ENCODE peak calls at places on chromosome X, in eight cellular contexts. C, N, I, P, G, O, V and J are unnamed samples.

GRCh38 chrX:41302293-41302868 is 31.6 kb upstream of the DDX3X start:
- DNase-seq in C (no peak), I (peak), O (no peak), N (no peak), P (no peak), V (no peak), G (no peak), J (peak)

GRCh38 chrX:47581731-47582647 is at the start of gene TIMP1:
- DNase-seq in G (peak), N (peak), V (peak), P (peak), O (peak), C (peak), I (no peak), J (peak)

GRCh38 chrX:125289920-125290319 is 29.8 kb upstream of the TEX13C start:
- DNase-seq in C (no peak), O (no peak), V (no peak), N (no peak), P (no peak), G (no peak), I (no peak), J (peak)

GRCh38 chrX:100642296-100642695 is 1.7 kb upstream of the SRPX2 start:
- DNase-seq in I (no peak), O (no peak), P (no peak), N (no peak), V (no peak), G (no peak), C (no peak), J (no peak)

GRCh38 chrX:20285513-20285912 is 18.8 kb upstream of the RPS6KA3 start:
- DNase-seq in O (no peak), V (peak), I (no peak), C (no peak), P (no peak), N (no peak), G (no peak), J (no peak)

GRCh38 chrX:108399427-108400165 is 38.6 kb downstream of the COL4A6 start:
- DNase-seq in I (no peak), C (no peak), V (peak), G (no peak), O (no peak), N (no peak), P (no peak), J (no peak)

GRCh38 chrX:71581210-71581609 is 3.0 kb downstream of the GCNA start:
- DNase-seq in O (no peak), I (no peak), G (no peak), C (no peak), V (no peak), P (no peak), N (no peak), J (no peak)

GRCh38 chrX:45505214-45505613 is 304.5 kb upstream of the DIPK2B start:
- DNase-seq in P (no peak), O (no peak), I (no peak), N (no peak), V (peak), C (no peak), G (no peak), J (peak)

GRCh38 chrX:25721564-25721963 is 416.6 kb upstream of the MAGEB18 start:
- DNase-seq in G (no peak), O (no peak), P (no peak), C (no peak), N (peak), V (peak), I (peak), J (no peak)

GRCh38 chrX:52608961-52609360 is 45.7 kb downstream of the SSX7 start:
- DNase-seq in N (no peak), C (no peak), O (no peak), I (no peak), V (no peak), P (no peak), G (no peak), J (no peak)

GRCh38 chrX:13699183-13699826 is 10.4 kb downstream of the RAB9A start:
- DNase-seq in N (no peak), P (no peak), O (no peak), C (no peak), G (no peak), I (no peak), V (peak), J (no peak)

GRCh38 chrX:7112071-7112470 is 35.4 kb upstream of the STS start:
- DNase-seq in I (no peak), G (no peak), P (no peak), V (no peak), N (no peak), O (no peak), C (no peak), J (no peak)

GRCh38 chrX:148501121-148502066 is 977 bp downstream of the AFF2 start:
- DNase-seq in G (peak), C (no peak), V (no peak), N (peak), I (peak), O (no peak), P (no peak), J (no peak)

GRCh38 chrX:39967348-39967747 is 130.4 kb downstream of the BCOR start:
- DNase-seq in N (no peak), O (no peak), I (no peak), V (no peak), G (no peak), P (no peak), C (no peak), J (no peak)

GRCh38 chrX:97039363-97040029 is 155.8 kb downstream of the RPA4 start:
- DNase-seq in O (no peak), G (no peak), P (no peak), V (peak), C (no peak), I (peak), N (no peak), J (no peak)

GRCh38 chrX:20637351-20637750 is 370.6 kb upstream of the RPS6KA3 start:
- DNase-seq in N (no peak), O (no peak), C (no peak), I (no peak), P (no peak), G (no peak), V (no peak), J (no peak)

GRCh38 chrX:19347916-19348315 is 4.2 kb downstream of the PDHA1 start:
- DNase-seq in P (no peak), N (no peak), V (peak), I (no peak), O (no peak), C (no peak), G (no peak), J (no peak)

GRCh38 chrX:110803506-110803905 is 7.9 kb upstream of the CHRDL1 start:
- DNase-seq in P (no peak), V (peak), N (no peak), I (no peak), O (no peak), G (no peak), C (no peak), J (no peak)

GRCh38 chrX:110561036-110561435 is 202.4 kb downstream of the RTL9 start:
- DNase-seq in N (no peak), C (no peak), V (peak), G (no peak), O (no peak), I (no peak), P (no peak), J (no peak)

GRCh38 chrX:68018248-68019203 is 414.8 kb downstream of the OPHN1 start:
- DNase-seq in V (peak), O (no peak), G (no peak), P (no peak), C (no peak), I (no peak), N (peak), J (peak)

GRCh38 chrX:65720580-65720979 is 53.1 kb downstream of the MSN start:
- DNase-seq in P (no peak), I (no peak), O (no peak), G (no peak), C (no peak), N (no peak), V (no peak), J (no peak)